ENCODE peak calls at places on chromosomes 1 and 21, in ten cellular contexts. L, Y, J, I, T, X, U, Q, W and S are unnamed samples.
A peak's percentile ranks its signal among the peaks of the same experiment; 100 is the strongest.

GRCh38 chr1:202234331-202235002 is 40.9 kb downstream of the LGR6 start:
- DNase-seq in U (peak; percentile 46), X (peak; percentile 12), L (no peak), T (no peak), J (no peak), Y (no peak), Q (peak; percentile 52), W (no peak), I (no peak), S (no peak)

GRCh38 chr1:168520052-168520751 is 23.6 kb downstream of the XCL2 start:
- DNase-seq in U (no peak), J (no peak), I (no peak), L (no peak), Q (no peak), X (no peak), T (no peak), Y (no peak), W (no peak), S (no peak)

GRCh38 chr1:78825561-78825960 is 175.9 kb downstream of the IFI44 start:
- DNase-seq in J (no peak), X (peak; percentile 72), L (no peak), T (no peak), I (no peak), U (no peak), W (no peak), Y (no peak), Q (peak; percentile 14), S (no peak)

GRCh38 chr1:8674912-8675311 is 142.5 kb downstream of the RERE start:
- DNase-seq in U (no peak), L (no peak), W (no peak), T (no peak), I (no peak), Q (peak; percentile 68), X (peak; percentile 44), J (no peak), Y (no peak), S (no peak)

GRCh38 chr1:83813571-83813970 is 185.4 kb downstream of the TTLL7 start:
- DNase-seq in Y (no peak), L (no peak), X (no peak), W (no peak), J (no peak), U (no peak), T (no peak), I (no peak), Q (no peak), S (no peak)

GRCh38 chr1:168693197-168693871 is 35.7 kb downstream of the DPT start:
- DNase-seq in W (no peak), U (no peak), I (no peak), L (no peak), Q (no peak), J (no peak), Y (no peak), T (no peak), X (no peak), S (no peak)

GRCh38 chr1:177229781-177230180 is 59.0 kb downstream of the BRINP2 start:
- DNase-seq in X (no peak), I (no peak), T (peak; percentile 18), Y (no peak), U (no peak), L (no peak), J (no peak), Q (no peak), W (no peak), S (no peak)

GRCh38 chr21:27171704-27172103 is 204.8 kb upstream of the ADAMTS5 start:
- DNase-seq in Q (no peak), L (no peak), U (peak; percentile 16), W (no peak), I (no peak), J (no peak), X (peak; percentile 51), T (no peak), Y (no peak), S (no peak)

GRCh38 chr1:151574575-151575529 is 34.7 kb downstream of the TUFT1 start:
- DNase-seq in J (peak; percentile 51), Q (peak; percentile 88), U (peak; percentile 69), Y (no peak), L (no peak), I (no peak), X (peak; percentile 86), T (no peak), W (no peak), S (no peak)

GRCh38 chr1:38474738-38475623 is 384.6 kb downstream of the RRAGC start:
- DNase-seq in L (no peak), X (no peak), Y (no peak), W (no peak), I (no peak), T (no peak), J (no peak), Q (no peak), U (no peak), S (no peak)

GRCh38 chr1:39331647-39332046 is 127.2 kb downstream of the MACF1 start:
- DNase-seq in T (no peak), J (no peak), X (no peak), Q (no peak), W (no peak), I (no peak), L (no peak), Y (no peak), U (no peak), S (no peak)

GRCh38 chr1:8025061-8025670 is 943 bp downstream of the ERRFI1 start:
- DNase-seq in X (peak; percentile 64), W (no peak), Q (peak; percentile 23), T (no peak), U (no peak), I (no peak), Y (no peak), J (no peak), L (no peak), S (no peak)

GRCh38 chr1:189681252-189681919 is 796.3 kb downstream of the BRINP3 start:
- DNase-seq in I (no peak), X (no peak), Y (no peak), Q (no peak), W (no peak), L (no peak), U (no peak), J (no peak), T (no peak), S (no peak)

GRCh38 chr1:15935056-15935950 is 40.6 kb downstream of the ZBTB17 start:
- DNase-seq in X (no peak), L (no peak), W (no peak), J (no peak), T (no peak), I (no peak), Q (no peak), U (no peak), Y (no peak), S (no peak)

GRCh38 chr1:26440259-26440658 is 8.1 kb downstream of the DHDDS start:
- DNase-seq in L (no peak), Q (no peak), X (no peak), I (no peak), W (no peak), Y (no peak), U (no peak), J (no peak), T (no peak), S (no peak)

GRCh38 chr1:234689236-234689635 is 79.3 kb upstream of the IRF2BP2 start:
- DNase-seq in T (no peak), U (no peak), L (no peak), X (no peak), W (no peak), J (no peak), Y (no peak), Q (no peak), I (no peak), S (no peak)

GRCh38 chr1:77655431-77655974 is 27.0 kb downstream of the ZZZ3 start:
- DNase-seq in Q (no peak), U (no peak), X (peak; percentile 58), T (no peak), L (no peak), W (no peak), Y (no peak), J (no peak), I (no peak), S (no peak)

GRCh38 chr1:88250915-88251314 is 433.2 kb upstream of the PKN2 start:
- DNase-seq in L (no peak), W (no peak), X (no peak), Y (no peak), U (no peak), J (no peak), Q (no peak), T (no peak), I (no peak), S (no peak)

GRCh38 chr1:19892628-19893168 is 10.5 kb downstream of the OTUD3 start:
- DNase-seq in X (peak; percentile 57), Y (no peak), W (no peak), T (no peak), J (no peak), I (no peak), L (no peak), U (no peak), Q (peak; percentile 51), S (no peak)

GRCh38 chr1:90558126-90558525 is 159.0 kb downstream of the BARHL2 start:
- DNase-seq in U (no peak), T (no peak), Y (no peak), I (no peak), L (no peak), J (no peak), X (no peak), Q (no peak), W (no peak), S (no peak)

GRCh38 chr1:982765-983436 is 1.0 kb upstream of the PERM1 start:
- DNase-seq in Q (no peak), J (no peak), Y (no peak), L (no peak), I (no peak), U (no peak), T (no peak), X (no peak), W (peak; percentile 19), S (peak; percentile 63)

GRCh38 chr1:30533141-30533540 is 190.2 kb downstream of the MATN1 start:
- DNase-seq in I (no peak), Y (no peak), J (no peak), L (no peak), X (no peak), Q (no peak), U (no peak), W (no peak), T (no peak), S (no peak)

GRCh38 chr1:39398278-39399010 is 93.0 kb upstream of the BMP8A start:
- DNase-seq in Q (peak; percentile 98), L (no peak), U (peak; percentile 89), J (peak; percentile 94), I (no peak), X (peak; percentile 99), T (no peak), Y (no peak), W (peak; percentile 40), S (peak; percentile 71)